ENCODE peak calls at places on chromosome 6, in six cellular contexts. D, Z, W, I, G and B are unnamed samples.

GRCh38 chr6:149474108-149474935 is 10.5 kb downstream of the ZC3H12D start:
- DNase-seq in W (no peak), D (no peak), I (no peak), Z (no peak), G (no peak), B (no peak)

GRCh38 chr6:85403331-85404015 is 46.4 kb upstream of the NT5E start:
- DNase-seq in Z (no peak), W (peak), D (peak), G (no peak), I (no peak), B (peak)

GRCh38 chr6:21354805-21355238 is 238.7 kb upstream of the SOX4 start:
- DNase-seq in G (no peak), Z (no peak), I (no peak), W (no peak), D (no peak), B (peak)

GRCh38 chr6:129280719-129281118 is 397.8 kb downstream of the LAMA2 start:
- DNase-seq in G (no peak), I (no peak), W (no peak), Z (no peak), D (no peak), B (no peak)

GRCh38 chr6:150929403-150929802 is 63.9 kb downstream of the MTHFD1L start:
- DNase-seq in I (no peak), D (peak), W (no peak), Z (no peak), G (no peak), B (no peak)

GRCh38 chr6:16097382-16098171 is 31.3 kb upstream of the MYLIP start:
- DNase-seq in W (no peak), G (no peak), I (no peak), Z (no peak), D (no peak), B (no peak)

GRCh38 chr6:138986578-138986977 is 1.5 kb downstream of the REPS1 start:
- DNase-seq in D (peak), W (peak), G (no peak), I (no peak), Z (no peak), B (peak)

GRCh38 chr6:22141271-22141745 is 155.5 kb downstream of the PRL start:
- DNase-seq in I (no peak), D (peak), Z (no peak), G (no peak), W (peak), B (no peak)

GRCh38 chr6:150056916-150057315 is 12.0 kb downstream of the ULBP3 start:
- DNase-seq in G (no peak), W (no peak), D (no peak), Z (no peak), I (no peak), B (no peak)

GRCh38 chr6:52937908-52938307 is 28.4 kb upstream of the GSTA3 start:
- DNase-seq in I (no peak), Z (no peak), D (no peak), W (no peak), G (no peak), B (peak)

GRCh38 chr6:3722211-3722621 is 29.3 kb downstream of the PXDC1 start:
- DNase-seq in Z (no peak), W (no peak), I (no peak), D (peak), G (no peak), B (no peak)

GRCh38 chr6:113994934-113995342 is 24.0 kb upstream of the HDAC2 start:
- DNase-seq in I (peak), D (peak), G (peak), W (peak), Z (peak), B (peak)

GRCh38 chr6:52534966-52535390 is 41.9 kb downstream of the TRAM2 start:
- DNase-seq in W (no peak), G (no peak), Z (no peak), I (no peak), D (no peak), B (no peak)

GRCh38 chr6:81572020-81572419 is 180.5 kb downstream of the TENT5A start:
- DNase-seq in I (no peak), G (no peak), Z (no peak), W (peak), D (peak), B (no peak)

GRCh38 chr6:110897433-110897832 is 22.8 kb downstream of the AMD1 start:
- DNase-seq in G (no peak), W (no peak), D (peak), Z (no peak), I (no peak), B (no peak)

GRCh38 chr6:143236151-143236788 is 175.6 kb downstream of the AIG1 start:
- DNase-seq in D (peak), W (no peak), Z (peak), G (no peak), I (no peak), B (peak)

GRCh38 chr6:52361945-52362442 is at the start of gene PAQR8:
- DNase-seq in W (peak), D (peak), Z (peak), G (peak), I (peak), B (peak)

GRCh38 chr6:102026649-102027048 is 633.1 kb downstream of the GRIK2 start:
- DNase-seq in D (no peak), Z (no peak), G (no peak), W (no peak), I (no peak), B (no peak)

GRCh38 chr6:69957990-69958559 is 91.7 kb downstream of the COL19A1 start:
- DNase-seq in W (peak), Z (no peak), I (no peak), G (no peak), D (peak), B (no peak)

GRCh38 chr6:138590796-138591709 is 91.8 kb upstream of the NHSL1 start:
- DNase-seq in W (peak), G (peak), I (peak), Z (peak), D (peak), B (peak)

GRCh38 chr6:158441639-158442308 is 118.1 kb upstream of the TMEM181 start:
- DNase-seq in D (no peak), G (no peak), I (no peak), Z (no peak), W (no peak), B (no peak)

GRCh38 chr6:107657755-107658461 is 166.2 kb downstream of the SCML4 start:
- DNase-seq in G (no peak), D (peak), W (peak), Z (peak), I (no peak), B (peak)

GRCh38 chr6:130008236-130008873 is 10.0 kb upstream of the L3MBTL3 start:
- DNase-seq in I (no peak), D (no peak), W (no peak), Z (no peak), G (no peak), B (no peak)

GRCh38 chr6:150236544-150236943 is 93.7 kb downstream of the PPP1R14C start:
- DNase-seq in G (no peak), I (no peak), D (no peak), Z (no peak), W (no peak), B (no peak)

GRCh38 chr6:158268361-158269147 is 43.7 kb upstream of the TULP4 start:
- DNase-seq in W (no peak), Z (no peak), G (no peak), I (no peak), D (no peak), B (no peak)

GRCh38 chr6:11965499-11965898 is 46.6 kb upstream of the HIVEP1 start:
- DNase-seq in I (no peak), Z (no peak), D (no peak), G (no peak), W (no peak), B (no peak)

GRCh38 chr6:84417261-84417660 is 189.8 kb upstream of the CEP162 start:
- DNase-seq in G (no peak), W (no peak), D (peak), I (no peak), Z (no peak), B (no peak)

GRCh38 chr6:107386340-107386739 is 73.0 kb downstream of the PDSS2 start:
- DNase-seq in I (no peak), D (no peak), Z (no peak), W (no peak), G (no peak), B (no peak)

GRCh38 chr6:109381007-109381746 is 1.1 kb downstream of the CD164 start:
- DNase-seq in I (no peak), D (peak), W (peak), Z (no peak), G (no peak), B (peak)

GRCh38 chr6:117265425-117266266 is at the start of gene VGLL2:
- DNase-seq in G (peak), Z (peak), D (peak), I (peak), W (peak), B (peak)

GRCh38 chr6:161658216-161658615 is 384.4 kb upstream of the AGPAT4 start:
- DNase-seq in Z (no peak), G (no peak), I (no peak), D (no peak), W (no peak), B (no peak)

GRCh38 chr6:68650142-68650541 is 15.1 kb downstream of the ADGRB3 start:
- DNase-seq in W (no peak), Z (no peak), G (no peak), D (no peak), I (no peak), B (no peak)

GRCh38 chr6:42740725-42741124 is 5.2 kb downstream of the TBCC start:
- DNase-seq in Z (no peak), D (no peak), W (no peak), I (no peak), G (no peak), B (no peak)

GRCh38 chr6:89836637-89837222 is 7.0 kb downstream of the CASP8AP2 start:
- DNase-seq in G (no peak), I (no peak), D (no peak), Z (no peak), W (no peak), B (no peak)

GRCh38 chr6:158762787-158763439 is 56.3 kb downstream of the EZR start:
- DNase-seq in W (no peak), Z (no peak), G (no peak), D (no peak), I (no peak), B (no peak)

GRCh38 chr6:13711384-13711725 is 280 bp downstream of the RANBP9 start:
- DNase-seq in D (no peak), G (no peak), I (no peak), Z (peak), W (peak), B (peak)

GRCh38 chr6:161908872-161909271 is 635.0 kb upstream of the AGPAT4 start:
- DNase-seq in G (no peak), D (no peak), Z (no peak), W (no peak), I (no peak), B (no peak)

GRCh38 chr6:120384671-120385070 is 949.6 kb downstream of the TBC1D32 start:
- DNase-seq in W (no peak), G (no peak), D (no peak), Z (no peak), I (no peak), B (peak)

GRCh38 chr6:38776515-38776914 is 61.4 kb downstream of the DNAH8 start:
- DNase-seq in W (peak), I (no peak), Z (no peak), G (no peak), D (peak), B (peak)

DNA sequence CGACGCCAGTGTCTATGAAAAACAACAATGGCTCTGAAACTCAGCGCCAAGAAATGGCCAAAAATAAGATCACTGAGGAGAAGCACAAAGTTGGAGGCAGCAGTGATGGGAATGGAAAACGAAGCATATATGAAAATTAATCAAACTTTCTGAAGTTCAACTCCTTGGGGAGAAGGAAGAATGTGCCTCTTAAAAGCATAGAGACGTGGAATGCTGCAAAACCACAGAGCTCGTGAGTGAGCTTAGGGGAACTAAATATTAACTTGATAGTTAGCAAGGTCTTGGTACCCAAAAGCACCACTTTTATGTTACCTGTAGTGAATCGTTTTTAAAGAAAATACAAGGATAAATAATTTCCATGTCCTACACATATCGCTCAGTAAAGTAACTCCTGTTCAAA is 11.2 kb upstream of the ADGRF5 start:
- DNase-seq in W (peak), G (no peak), I (no peak), Z (no peak), D (no peak), B (no peak)
- H4K91ac ChIP-seq in W (no peak), G (no peak), I (no peak), Z (no peak), D (no peak), B (no peak)

DNA sequence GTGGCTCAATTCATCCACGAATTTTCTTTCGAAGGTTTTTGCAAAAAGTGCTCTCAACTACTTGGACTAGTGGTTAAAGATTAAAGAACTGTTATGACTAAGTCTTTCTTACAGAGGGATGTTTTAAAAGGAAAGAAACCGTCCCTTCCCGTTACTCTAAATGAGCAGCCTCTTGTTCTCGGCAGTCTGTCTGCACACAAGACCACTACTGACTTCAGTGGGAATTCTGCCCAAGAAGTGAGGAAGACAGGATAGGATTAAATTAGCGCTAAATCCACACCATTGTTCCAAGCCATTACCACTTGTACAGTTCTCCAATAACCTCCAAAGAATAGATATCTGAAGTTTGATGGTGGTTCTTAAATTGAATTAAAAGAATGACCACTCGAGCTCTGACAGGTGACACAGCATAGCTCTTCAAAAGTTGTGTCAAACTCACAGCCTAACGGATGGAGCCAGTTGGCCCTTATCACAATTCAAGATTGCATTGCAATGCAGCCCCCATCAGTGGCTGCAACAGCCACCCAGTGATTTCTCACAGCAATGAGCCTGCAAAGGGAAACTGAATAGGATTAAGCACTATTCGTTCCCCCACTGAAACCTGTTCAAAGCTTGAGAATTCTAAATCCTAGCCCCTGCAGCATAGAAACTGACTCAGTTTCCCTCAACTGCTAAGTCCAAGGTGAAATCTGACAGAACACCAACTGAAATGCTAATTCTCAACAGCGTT is 1.8 kb downstream of the EPB41L2 start:
- DNase-seq in G (no peak), W (peak), I (peak), D (peak), Z (no peak), B (no peak)
- H4K91ac ChIP-seq in G (no peak), W (no peak), I (no peak), D (peak), Z (no peak), B (no peak)

GRCh38 chr6:7409740-7410139 is 20.1 kb downstream of the RIOK1 start:
- DNase-seq in G (no peak), D (no peak), Z (no peak), W (no peak), I (no peak), B (no peak)
- H4K91ac ChIP-seq in G (no peak), D (no peak), Z (no peak), W (no peak), I (no peak), B (no peak)

GRCh38 chr6:163030980-163031379 is 303.2 kb downstream of the PACRG start:
- DNase-seq in G (no peak), Z (no peak), I (no peak), D (no peak), W (no peak), B (no peak)
- H4K91ac ChIP-seq in G (no peak), Z (no peak), I (no peak), D (no peak), W (no peak), B (no peak)

DNA sequence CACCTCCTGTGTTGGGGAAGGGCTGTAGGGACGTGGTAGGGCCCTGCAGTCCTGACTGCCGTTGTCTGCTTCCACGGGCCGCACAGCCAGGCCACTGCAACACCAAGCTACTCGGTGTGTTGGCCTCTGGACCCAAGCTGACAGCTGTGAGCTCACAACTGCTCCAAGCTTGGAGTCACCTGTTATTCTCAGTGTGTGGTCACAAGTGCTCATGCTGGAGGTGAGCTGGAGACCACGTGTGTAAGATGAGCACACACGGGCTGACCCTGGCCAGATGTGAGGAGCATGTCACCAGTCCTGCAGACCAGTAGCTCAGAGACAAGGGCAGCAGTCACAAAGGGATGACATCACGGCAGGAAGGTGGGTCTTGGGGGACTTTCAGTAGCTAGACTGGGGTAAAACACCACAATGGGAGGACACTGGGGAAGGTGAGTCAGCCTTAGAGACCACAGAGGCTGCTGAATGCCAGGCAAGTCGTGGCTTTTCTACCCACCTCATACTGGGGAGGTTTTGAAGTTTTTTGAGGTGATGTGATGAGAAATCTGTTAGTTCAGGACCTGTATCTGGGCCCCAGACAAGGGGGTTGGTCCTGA is 87.3 kb downstream of the FAM120B start:
- DNase-seq in D (peak), W (no peak), G (no peak), I (no peak), Z (no peak), B (no peak)
- H4K91ac ChIP-seq in D (no peak), W (no peak), G (no peak), I (no peak), Z (no peak), B (no peak)

DNA sequence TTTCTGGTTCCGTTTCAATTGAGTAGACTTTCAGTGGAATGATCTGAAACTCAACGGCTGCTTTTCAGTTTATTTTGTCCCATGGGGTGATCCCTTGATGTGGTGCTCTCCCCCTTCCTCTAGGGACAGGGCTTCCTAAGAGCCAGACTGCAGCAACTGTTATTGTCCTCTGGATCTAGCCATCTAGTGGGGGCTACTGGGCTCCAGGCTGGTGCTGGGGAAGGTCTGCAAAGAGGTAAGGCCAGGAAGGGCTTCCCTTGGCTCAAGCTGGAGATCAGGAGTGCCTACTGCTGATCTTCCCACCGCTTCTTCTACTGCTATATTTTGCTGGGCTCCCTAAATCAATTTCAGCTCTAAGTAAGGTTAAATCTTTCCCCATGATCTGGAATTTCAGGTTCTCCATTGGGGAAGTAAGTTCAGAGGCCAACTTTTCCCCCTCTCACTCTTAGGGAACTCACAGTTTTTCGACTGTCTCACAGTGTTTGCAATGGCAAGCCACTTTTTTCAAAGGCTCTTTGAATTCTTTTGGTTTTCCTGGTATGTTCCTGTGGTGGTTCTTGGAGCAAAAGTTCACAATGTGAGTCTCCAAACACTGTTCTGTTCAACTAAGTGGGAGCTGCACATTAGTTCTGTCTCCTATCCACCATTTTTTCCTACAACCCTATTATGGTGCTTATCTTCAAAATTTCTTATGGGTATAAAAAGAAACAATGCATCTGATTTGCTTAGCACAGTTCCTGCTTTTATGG is 286.2 kb upstream of the EXOC2 start:
- DNase-seq in G (no peak), Z (no peak), I (no peak), W (peak), D (peak), B (no peak)
- H4K91ac ChIP-seq in G (no peak), Z (no peak), I (no peak), W (no peak), D (no peak), B (no peak)

DNA sequence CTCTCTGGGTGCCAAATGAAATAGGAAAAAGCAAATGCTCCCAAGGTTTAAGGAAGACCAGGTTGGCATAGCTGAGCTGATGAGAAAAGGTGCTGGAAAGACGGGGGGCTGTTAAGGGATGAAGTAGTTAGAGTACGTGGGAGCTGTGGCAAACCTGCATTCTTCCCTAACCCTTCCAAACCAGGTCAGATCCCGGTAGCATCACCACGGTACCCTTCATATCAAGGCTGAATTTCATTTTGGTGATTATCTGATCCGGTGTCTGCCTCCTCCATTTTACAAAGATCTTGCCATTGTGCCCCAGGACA is 68.0 kb upstream of the PIM1 start:
- DNase-seq in D (no peak), Z (no peak), W (no peak), G (no peak), I (no peak), B (no peak)
- H4K91ac ChIP-seq in D (peak), Z (no peak), W (peak), G (peak), I (no peak), B (no peak)

DNA sequence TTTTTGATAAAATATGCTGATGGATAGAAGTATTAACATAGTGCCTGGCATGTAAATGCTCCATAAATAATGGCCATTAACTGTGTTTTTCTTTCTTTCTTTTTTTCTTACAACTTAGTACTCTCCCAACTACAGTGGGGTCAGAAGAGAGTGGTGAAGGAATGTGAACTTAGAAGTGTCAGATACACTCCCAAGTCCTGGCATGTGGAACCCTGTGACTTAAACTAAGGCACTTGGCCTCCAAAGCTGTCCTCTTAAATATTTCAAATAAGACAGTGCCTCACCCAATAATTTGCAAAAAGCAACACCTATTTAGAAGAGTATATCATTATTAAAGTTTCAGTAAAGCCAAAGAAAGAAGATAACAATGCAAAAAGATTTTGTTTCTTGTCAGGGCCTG is 129.1 kb upstream of the NUP153 start:
- DNase-seq in G (no peak), I (no peak), W (no peak), D (no peak), Z (no peak), B (no peak)
- H4K91ac ChIP-seq in G (no peak), I (no peak), W (no peak), D (no peak), Z (no peak), B (no peak)